ENCODE peak calls at places on chromosomes 13 and 19, in six cellular contexts. T is psoas muscle, H is GM13977, K is ovary, Z is breast epithelium, J is fibroblast of mammary gland. F is an unnamed sample.

GRCh38 chr13:52809310-52809769 is 39.1 kb downstream of the PCDH8 start:
- DNase-seq in T (peak), H (peak), K (no peak), Z (peak), J (peak), F (peak)

GRCh38 chr19:34838753-34839431 is 65.9 kb upstream of the ZNF599 start:
- DNase-seq in T (peak), H (no peak), K (no peak), Z (no peak), J (no peak), F (peak)

GRCh38 chr19:618674-619285 is 14.6 kb downstream of the POLRMT start:
- DNase-seq in T (no peak), H (no peak), K (no peak), Z (no peak), J (no peak), F (no peak)

GRCh38 chr19:39420769-39421168 is 8.3 kb downstream of the PLEKHG2 start:
- DNase-seq in T (no peak), H (no peak), K (no peak), Z (no peak), J (no peak), F (no peak)

GRCh38 chr13:45242070-45242469 is 41.2 kb upstream of the KCTD4 start:
- DNase-seq in T (no peak), H (no peak), K (no peak), Z (no peak), J (peak), F (peak)

GRCh38 chr19:48627865-48628314 is 8.6 kb downstream of the SPHK2 start:
- DNase-seq in T (no peak), H (no peak), K (peak), Z (no peak), J (no peak), F (no peak)

GRCh38 chr19:15337202-15337601 is 4.9 kb upstream of the BRD4 start:
- DNase-seq in T (no peak), H (no peak), K (no peak), Z (no peak), J (peak), F (peak)

GRCh38 chr13:48000559-48001126 is 430 bp downstream of the SUCLA2 start:
- DNase-seq in T (no peak), H (peak), K (peak), Z (peak), J (no peak), F (peak)

GRCh38 chr19:35346193-35347052 is 1.3 kb upstream of the FFAR1 start:
- DNase-seq in T (no peak), H (peak), K (peak), Z (peak), J (no peak), F (no peak)

GRCh38 chr13:79307866-79308298 is 98.2 kb downstream of the RBM26 start:
- DNase-seq in T (no peak), H (no peak), K (peak), Z (no peak), J (peak), F (peak)

GRCh38 chr13:79385694-79386093 is 20.4 kb downstream of the RBM26 start:
- DNase-seq in T (no peak), H (peak), K (no peak), Z (no peak), J (peak), F (peak)

GRCh38 chr13:41061914-41062837 is 867 bp downstream of the WBP4 start:
- DNase-seq in T (no peak), H (no peak), K (no peak), Z (no peak), J (peak), F (peak)

GRCh38 chr19:20367811-20368294 is 197.7 kb downstream of the ZNF737 start:
- DNase-seq in T (no peak), H (no peak), K (no peak), Z (no peak), J (no peak), F (no peak)
- TF ChIP-seq CTCF in T (no peak), H (no peak), K (no peak), Z (no peak), J (no peak), F (no peak)

DNA sequence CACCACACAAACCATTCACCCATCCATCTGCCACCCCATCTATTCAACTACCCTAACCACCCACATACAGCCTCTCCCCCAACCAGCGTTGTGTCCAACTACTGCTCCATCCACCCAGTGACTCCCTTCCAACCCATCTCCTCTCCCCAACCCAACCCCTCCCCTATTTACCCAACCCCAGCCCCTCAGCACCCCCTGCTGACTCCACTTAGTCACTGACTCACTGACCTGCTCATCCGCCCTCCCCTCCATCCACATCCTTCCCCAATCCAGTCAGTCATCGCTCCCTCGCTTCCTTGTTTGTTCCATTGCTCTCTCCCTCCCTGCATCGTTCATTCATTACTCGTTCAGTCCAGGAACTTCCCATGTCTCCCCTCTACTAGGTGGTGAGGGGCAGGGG is 39.2 kb downstream of the KCNC3 start:
- DNase-seq in T (no peak), H (no peak), K (no peak), Z (no peak), J (no peak), F (no peak)
- TF ChIP-seq CTCF in T (no peak), H (no peak), K (no peak), Z (no peak), J (no peak), F (no peak)

GRCh38 chr13:29704648-29705047 is 109.2 kb upstream of the SLC7A1 start:
- DNase-seq in T (no peak), H (no peak), K (no peak), Z (no peak), J (peak), F (peak)

GRCh38 chr13:29703421-29703820 is 107.9 kb upstream of the SLC7A1 start:
- DNase-seq in T (no peak), H (no peak), K (no peak), Z (no peak), J (no peak), F (no peak)

GRCh38 chr13:29706923-29707322 is 111.4 kb upstream of the SLC7A1 start:
- DNase-seq in T (no peak), H (no peak), K (no peak), Z (no peak), J (no peak), F (no peak)

GRCh38 chr13:29702912-29703351 is 107.4 kb upstream of the SLC7A1 start:
- DNase-seq in T (peak), H (no peak), K (no peak), Z (no peak), J (peak), F (peak)

GRCh38 chr13:29707876-29708543 is 112.5 kb upstream of the SLC7A1 start:
- DNase-seq in T (no peak), H (peak), K (no peak), Z (no peak), J (peak), F (peak)
- TF ChIP-seq CTCF in T (peak), H (peak), K (no peak), Z (no peak), J (peak), F (peak)

DNA sequence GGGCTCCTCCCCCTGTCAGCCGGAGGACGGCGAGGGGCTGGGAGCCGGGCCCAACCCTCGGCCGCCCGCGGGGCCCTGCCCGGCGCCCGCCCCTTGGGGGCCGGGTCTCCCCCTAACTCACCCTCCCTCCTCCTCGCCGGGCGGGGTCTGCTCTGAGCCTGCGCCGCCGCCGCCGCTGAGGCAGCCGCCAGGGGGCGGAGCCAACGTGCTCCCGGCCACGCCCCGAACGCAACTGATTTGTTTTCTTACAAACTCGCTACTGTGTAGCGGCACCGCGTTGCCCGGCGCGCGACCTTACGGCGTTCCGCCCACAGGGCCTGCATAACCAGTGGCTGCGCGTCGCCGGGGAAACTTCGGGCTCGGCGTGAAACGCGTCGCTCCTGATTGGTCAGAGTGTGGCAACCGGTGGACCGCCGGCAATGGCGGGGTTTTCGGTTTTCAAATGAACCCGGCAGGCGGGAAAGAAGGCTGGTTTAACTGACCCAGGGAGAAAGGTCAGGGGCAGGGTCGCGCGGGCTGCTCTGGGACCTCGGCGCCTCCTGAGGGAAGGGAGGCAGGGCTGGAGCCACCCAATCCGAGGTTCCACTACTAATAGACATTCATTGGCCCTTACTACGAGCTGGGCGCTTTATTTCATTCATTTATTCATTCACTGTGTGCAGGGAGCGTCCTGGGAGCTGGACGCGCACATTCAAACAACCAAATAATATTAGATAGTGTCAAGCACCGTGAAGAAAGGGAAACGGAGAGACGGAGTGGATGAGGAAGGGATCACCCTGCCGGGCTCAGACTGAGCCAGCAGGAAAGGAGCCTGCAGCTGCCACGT is at the start of gene CDKN2D:
- DNase-seq in T (peak), H (peak), K (peak), Z (peak), J (peak), F (peak)
- TF ChIP-seq CTCF in T (peak), H (no peak), K (peak), Z (peak), J (no peak), F (no peak)

GRCh38 chr13:104314321-104314720 is 1248.1 kb upstream of the SLC10A2 start:
- DNase-seq in T (no peak), H (no peak), K (no peak), Z (no peak), J (no peak), F (no peak)

GRCh38 chr13:104310861-104311260 is 1244.6 kb upstream of the SLC10A2 start:
- DNase-seq in T (no peak), H (no peak), K (no peak), Z (no peak), J (peak), F (no peak)

GRCh38 chr13:104315606-104316005 is 1249.4 kb upstream of the SLC10A2 start:
- DNase-seq in T (no peak), H (no peak), K (no peak), Z (no peak), J (peak), F (peak)

GRCh38 chr13:104318121-104318520 is 1251.9 kb upstream of the SLC10A2 start:
- DNase-seq in T (no peak), H (no peak), K (no peak), Z (no peak), J (peak), F (peak)

DNA sequence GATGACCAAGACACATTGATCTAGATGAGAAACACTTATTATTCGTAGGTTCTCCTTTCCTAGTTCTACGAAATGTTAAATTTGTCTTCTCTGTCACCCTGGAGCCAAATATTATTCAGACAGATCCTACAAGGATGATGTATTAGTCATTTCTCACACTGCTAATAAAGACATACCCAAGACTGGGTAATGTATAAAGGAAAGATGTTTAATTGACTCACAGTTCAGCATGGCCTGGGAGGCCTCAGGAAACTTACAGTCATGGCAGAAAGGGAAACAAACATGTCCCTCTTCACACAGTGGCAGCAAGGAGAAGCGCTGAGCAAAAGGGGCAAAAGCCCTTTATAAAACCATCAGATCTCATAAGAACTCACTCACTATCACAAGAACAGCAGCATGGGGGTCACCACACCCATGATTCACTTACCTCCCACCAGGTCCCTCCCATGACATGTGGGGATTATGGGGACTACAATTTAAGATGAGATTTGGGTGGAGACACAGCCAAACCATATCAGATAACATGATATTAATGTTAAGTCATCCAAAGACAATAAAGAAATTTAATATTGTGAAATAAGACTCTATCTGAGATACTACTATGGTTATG is 1248.8 kb upstream of the SLC10A2 start:
- DNase-seq in T (no peak), H (no peak), K (no peak), Z (no peak), J (no peak), F (peak)
- TF ChIP-seq CTCF in T (no peak), H (no peak), K (no peak), Z (no peak), J (no peak), F (no peak)

GRCh38 chr19:44005968-44006367 is 3.2 kb downstream of the ZNF230 start:
- DNase-seq in T (no peak), H (no peak), K (no peak), Z (no peak), J (peak), F (peak)

GRCh38 chr19:44007473-44007872 is 4.7 kb downstream of the ZNF230 start:
- DNase-seq in T (no peak), H (no peak), K (no peak), Z (no peak), J (no peak), F (no peak)

GRCh38 chr19:44002566-44003460 is at the start of gene ZNF230:
- DNase-seq in T (peak), H (peak), K (peak), Z (peak), J (peak), F (peak)

GRCh38 chr19:44002212-44002565 is 568 bp upstream of the ZNF230 start:
- DNase-seq in T (no peak), H (no peak), K (no peak), Z (no peak), J (no peak), F (peak)

DNA sequence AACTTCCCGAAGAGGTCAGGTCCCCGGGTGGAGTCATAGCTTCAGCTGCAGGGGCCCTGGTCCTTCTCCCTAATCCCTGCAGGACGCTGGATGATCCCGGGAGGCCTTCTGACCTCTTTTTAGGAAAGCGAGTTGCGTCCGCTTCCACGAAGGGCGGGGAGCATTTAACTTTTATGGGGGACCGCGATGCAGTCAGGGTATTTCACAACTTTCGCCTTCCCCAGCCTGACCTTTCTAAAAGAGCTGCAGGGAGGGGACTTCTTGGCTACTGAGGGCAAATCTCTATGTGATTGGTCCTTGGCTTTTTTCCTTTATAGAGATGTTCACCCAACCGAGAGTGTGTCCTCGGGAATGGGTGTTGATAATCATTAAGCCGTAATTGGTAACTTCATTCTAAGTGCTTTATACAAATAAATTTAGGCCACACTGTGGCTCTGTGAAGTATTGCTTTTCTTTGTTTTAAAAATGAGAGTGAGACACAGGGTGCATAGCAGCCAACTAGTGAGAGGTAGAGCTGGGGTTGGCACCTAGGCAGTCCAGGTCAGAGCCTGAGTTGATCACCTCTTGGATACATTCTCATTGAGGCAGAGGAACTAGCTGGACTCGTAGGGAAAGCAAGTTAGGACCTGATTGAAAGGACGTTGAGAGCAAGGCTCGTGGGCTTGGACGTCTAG is 841 bp downstream of the ZNF230 start:
- DNase-seq in T (no peak), H (peak), K (peak), Z (no peak), J (peak), F (peak)
- TF ChIP-seq CTCF in T (no peak), H (no peak), K (no peak), Z (no peak), J (no peak), F (no peak)

GRCh38 chr13:74136089-74136658 is 2.0 kb upstream of the KLF12 start:
- DNase-seq in T (peak), H (peak), K (peak), Z (peak), J (peak), F (peak)
- TF ChIP-seq CTCF in T (no peak), H (no peak), K (no peak), Z (no peak), J (no peak), F (no peak)

GRCh38 chr19:50669319-50670101 is 20.3 kb downstream of the C19orf81 start:
- DNase-seq in T (no peak), H (peak), K (no peak), Z (no peak), J (peak), F (peak)
- TF ChIP-seq CTCF in T (peak), H (peak), K (no peak), Z (peak), J (peak), F (peak)

F was measured in cardiac fibroblast.